ENCODE peak calls at places on chromosomes 3 and 15, in seven cellular contexts. One of them, this sample, is unnamed. For H3K4me1 and H3K36me3, the result is how much of the 10 kb centered on the place peaks cover.

GRCh38 chr3:197682713-197683112 is 54.0 kb downstream of the RUBCN start:
- DNase-seq in cardiac muscle cell: peak
- DNase-seq in testis: no peak
- DNase-seq in CD8-positive, alpha-beta T cell: no peak
- DNase-seq in pancreas: no peak
- DNase-seq in PC-9: no peak
- DNase-seq in lower lobe of right lung: no peak
- DNase-seq in this sample: no peak

GRCh38 chr15:59002418-59002859 is 15.0 kb downstream of the RNF111 start:
- DNase-seq in cardiac muscle cell: no peak
- DNase-seq in testis: no peak
- DNase-seq in CD8-positive, alpha-beta T cell: no peak
- DNase-seq in pancreas: no peak
- DNase-seq in PC-9: no peak
- DNase-seq in lower lobe of right lung: no peak
- DNase-seq in this sample: no peak

GRCh38 chr3:72383230-72383629 is 465.0 kb downstream of the SHQ1 start:
- DNase-seq in cardiac muscle cell: no peak
- DNase-seq in testis: no peak
- DNase-seq in CD8-positive, alpha-beta T cell: no peak
- DNase-seq in pancreas: no peak
- DNase-seq in PC-9: no peak
- DNase-seq in lower lobe of right lung: no peak
- DNase-seq in this sample: no peak

GRCh38 chr15:32998979-32999677 is 195.4 kb downstream of the FMN1 start:
- DNase-seq in cardiac muscle cell: no peak
- DNase-seq in testis: no peak
- DNase-seq in CD8-positive, alpha-beta T cell: no peak
- DNase-seq in pancreas: no peak
- DNase-seq in PC-9: no peak
- DNase-seq in lower lobe of right lung: no peak
- DNase-seq in this sample: no peak

GRCh38 chr15:98888839-98889479 is 118.6 kb downstream of the PGPEP1L start:
- DNase-seq in cardiac muscle cell: no peak
- DNase-seq in testis: no peak
- DNase-seq in CD8-positive, alpha-beta T cell: no peak
- DNase-seq in pancreas: no peak
- DNase-seq in PC-9: no peak
- DNase-seq in lower lobe of right lung: no peak
- DNase-seq in this sample: no peak

GRCh38 chr3:98902341-98902740 is 846 bp upstream of the DCBLD2 start:
- DNase-seq in cardiac muscle cell: no peak
- DNase-seq in testis: no peak
- DNase-seq in CD8-positive, alpha-beta T cell: no peak
- DNase-seq in pancreas: no peak
- DNase-seq in PC-9: no peak
- DNase-seq in lower lobe of right lung: no peak
- DNase-seq in this sample: no peak

GRCh38 chr15:92104069-92104468 is 250.6 kb downstream of the SLCO3A1 start:
- DNase-seq in cardiac muscle cell: no peak
- DNase-seq in testis: no peak
- DNase-seq in CD8-positive, alpha-beta T cell: no peak
- DNase-seq in pancreas: no peak
- DNase-seq in PC-9: no peak
- DNase-seq in lower lobe of right lung: no peak
- DNase-seq in this sample: no peak

GRCh38 chr3:69081583-69082262 is 1.6 kb upstream of the UBA3 start:
- DNase-seq in cardiac muscle cell: no peak
- DNase-seq in testis: peak
- DNase-seq in CD8-positive, alpha-beta T cell: no peak
- DNase-seq in pancreas: no peak
- DNase-seq in PC-9: no peak
- DNase-seq in lower lobe of right lung: no peak
- DNase-seq in this sample: no peak

GRCh38 chr3:23490459-23490858 is 287.3 kb downstream of the UBE2E2 start:
- DNase-seq in cardiac muscle cell: no peak
- DNase-seq in testis: no peak
- DNase-seq in CD8-positive, alpha-beta T cell: no peak
- DNase-seq in pancreas: no peak
- DNase-seq in PC-9: no peak
- DNase-seq in lower lobe of right lung: no peak
- DNase-seq in this sample: no peak

GRCh38 chr3:138398791-138399575 is 35.4 kb upstream of the ESYT3 start:
- DNase-seq in cardiac muscle cell: no peak
- DNase-seq in testis: no peak
- DNase-seq in CD8-positive, alpha-beta T cell: no peak
- DNase-seq in pancreas: peak
- DNase-seq in PC-9: no peak
- DNase-seq in lower lobe of right lung: no peak
- DNase-seq in this sample: no peak

GRCh38 chr15:83170474-83171165 is 37.0 kb downstream of the HDGFL3 start:
- DNase-seq in cardiac muscle cell: no peak
- DNase-seq in testis: no peak
- DNase-seq in CD8-positive, alpha-beta T cell: no peak
- DNase-seq in pancreas: no peak
- DNase-seq in PC-9: no peak
- DNase-seq in lower lobe of right lung: no peak
- DNase-seq in this sample: no peak

GRCh38 chr3:137343283-137343682 is 385.5 kb downstream of the IL20RB start:
- DNase-seq in cardiac muscle cell: no peak
- DNase-seq in testis: no peak
- DNase-seq in CD8-positive, alpha-beta T cell: no peak
- DNase-seq in pancreas: no peak
- DNase-seq in PC-9: no peak
- DNase-seq in lower lobe of right lung: no peak
- DNase-seq in this sample: no peak

GRCh38 chr3:57805674-57806073 is 49.6 kb downstream of the SLMAP start:
- DNase-seq in cardiac muscle cell: no peak
- DNase-seq in testis: no peak
- DNase-seq in CD8-positive, alpha-beta T cell: no peak
- DNase-seq in pancreas: no peak
- DNase-seq in PC-9: peak
- DNase-seq in lower lobe of right lung: no peak
- DNase-seq in this sample: no peak

GRCh38 chr3:126116526-126116925 is 32.6 kb upstream of the SLC41A3 start:
- DNase-seq in cardiac muscle cell: no peak
- DNase-seq in testis: no peak
- DNase-seq in CD8-positive, alpha-beta T cell: peak
- DNase-seq in pancreas: peak
- DNase-seq in PC-9: no peak
- DNase-seq in lower lobe of right lung: no peak
- DNase-seq in this sample: no peak

GRCh38 chr3:52851348-52851747 is 16.5 kb upstream of the MUSTN1 start:
- DNase-seq in cardiac muscle cell: peak
- DNase-seq in testis: peak
- DNase-seq in CD8-positive, alpha-beta T cell: peak
- DNase-seq in pancreas: peak
- DNase-seq in PC-9: peak
- DNase-seq in lower lobe of right lung: no peak
- DNase-seq in this sample: peak

GRCh38 chr15:57445872-57446271 is 69.6 kb downstream of the CGNL1 start:
- DNase-seq in cardiac muscle cell: no peak
- DNase-seq in testis: no peak
- DNase-seq in CD8-positive, alpha-beta T cell: no peak
- DNase-seq in pancreas: no peak
- DNase-seq in PC-9: no peak
- DNase-seq in lower lobe of right lung: no peak
- DNase-seq in this sample: no peak

GRCh38 chr15:45414215-45414885 is 36.0 kb upstream of the GATM start:
- DNase-seq in cardiac muscle cell: no peak
- DNase-seq in testis: no peak
- DNase-seq in CD8-positive, alpha-beta T cell: no peak
- DNase-seq in pancreas: no peak
- DNase-seq in PC-9: no peak
- DNase-seq in lower lobe of right lung: no peak
- DNase-seq in this sample: no peak

GRCh38 chr15:39156166-39156565 is 424.7 kb upstream of the THBS1 start:
- DNase-seq in cardiac muscle cell: no peak
- DNase-seq in testis: no peak
- DNase-seq in CD8-positive, alpha-beta T cell: no peak
- DNase-seq in pancreas: no peak
- DNase-seq in PC-9: no peak
- DNase-seq in lower lobe of right lung: no peak
- DNase-seq in this sample: no peak

GRCh38 chr3:11651900-11652299 is 8.2 kb upstream of the VGLL4 start:
- DNase-seq in cardiac muscle cell: peak
- DNase-seq in testis: no peak
- DNase-seq in CD8-positive, alpha-beta T cell: no peak
- DNase-seq in pancreas: no peak
- DNase-seq in PC-9: no peak
- DNase-seq in lower lobe of right lung: no peak
- DNase-seq in this sample: no peak

GRCh38 chr3:57956119-57956832 is 51.9 kb upstream of the FLNB start:
- DNase-seq in cardiac muscle cell: no peak
- DNase-seq in testis: no peak
- DNase-seq in CD8-positive, alpha-beta T cell: no peak
- DNase-seq in pancreas: no peak
- DNase-seq in PC-9: no peak
- DNase-seq in lower lobe of right lung: no peak
- DNase-seq in this sample: no peak

GRCh38 chr15:31374489-31374888 is 47.9 kb downstream of the KLF13 start:
- DNase-seq in cardiac muscle cell: no peak
- DNase-seq in testis: no peak
- DNase-seq in CD8-positive, alpha-beta T cell: no peak
- DNase-seq in pancreas: no peak
- DNase-seq in PC-9: no peak
- DNase-seq in lower lobe of right lung: no peak
- DNase-seq in this sample: no peak
- H3K4me1 ChIP-seq in cardiac muscle cell: under half
- H3K4me1 ChIP-seq in testis: under half
- H3K4me1 ChIP-seq in CD8-positive, alpha-beta T cell: half or more
- H3K4me1 ChIP-seq in pancreas: under half
- H3K4me1 ChIP-seq in PC-9: under half
- H3K4me1 ChIP-seq in lower lobe of right lung: half or more
- H3K4me1 ChIP-seq in this sample: under half

DNA sequence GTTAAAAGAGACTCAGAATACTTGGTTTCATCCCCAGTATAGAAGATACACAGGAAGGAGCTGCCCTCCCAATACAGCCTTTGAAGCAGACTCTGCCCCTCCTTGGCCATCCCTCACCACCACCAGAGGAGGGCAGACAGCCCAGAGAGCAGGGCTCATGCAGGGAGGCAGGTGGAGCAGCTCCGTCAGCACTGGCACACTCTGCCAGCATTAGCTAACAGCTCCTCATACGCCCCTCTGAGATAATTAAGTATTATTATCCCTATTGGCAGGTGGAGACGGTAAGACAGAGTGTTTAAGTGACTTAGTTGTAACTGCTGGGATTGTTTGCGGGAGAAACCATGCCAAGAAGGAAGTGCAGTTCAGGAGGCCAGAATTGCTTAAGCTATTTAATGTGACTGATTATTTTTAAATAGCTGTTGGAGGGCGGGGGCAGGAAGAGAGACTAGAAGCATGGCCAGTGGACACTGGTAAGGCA is 434.0 kb downstream of the EPHB1 start:
- DNase-seq in cardiac muscle cell: no peak
- DNase-seq in testis: no peak
- DNase-seq in CD8-positive, alpha-beta T cell: no peak
- DNase-seq in pancreas: no peak
- DNase-seq in PC-9: no peak
- DNase-seq in lower lobe of right lung: no peak
- DNase-seq in this sample: peak
- H3K36me3 ChIP-seq in cardiac muscle cell: under half
- H3K36me3 ChIP-seq in testis: under half
- H3K36me3 ChIP-seq in CD8-positive, alpha-beta T cell: under half
- H3K36me3 ChIP-seq in pancreas: under half
- H3K36me3 ChIP-seq in PC-9: under half
- H3K36me3 ChIP-seq in lower lobe of right lung: under half
- H3K36me3 ChIP-seq in this sample: under half

DNA sequence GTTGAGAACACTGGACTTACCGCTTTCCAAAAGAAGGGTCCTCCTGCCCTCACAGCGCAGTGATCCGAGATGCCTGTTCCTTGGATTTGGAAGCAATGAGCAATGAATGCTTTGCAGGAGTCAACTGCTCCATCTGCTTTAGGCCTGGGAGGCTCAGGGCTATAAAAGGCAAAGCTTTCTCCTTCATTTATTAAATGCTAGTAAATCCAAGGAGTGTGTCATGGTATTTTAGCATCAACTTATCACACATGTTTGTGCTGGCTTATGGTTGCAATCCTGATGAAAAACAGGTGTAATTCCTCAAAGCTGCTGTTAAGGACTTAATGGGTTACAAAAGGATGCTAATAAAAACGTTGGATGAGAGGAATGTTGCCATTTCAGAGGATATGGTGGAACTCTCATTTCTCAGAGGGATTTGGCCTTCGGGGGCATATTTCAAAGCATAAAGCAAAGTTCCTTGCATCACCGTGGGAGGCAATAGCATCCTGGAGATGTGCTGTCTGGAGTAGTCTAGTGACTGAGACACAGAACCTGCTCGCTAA is 158.5 kb upstream of the TPM1 start:
- DNase-seq in cardiac muscle cell: no peak
- DNase-seq in testis: no peak
- DNase-seq in CD8-positive, alpha-beta T cell: no peak
- DNase-seq in pancreas: no peak
- DNase-seq in PC-9: no peak
- DNase-seq in lower lobe of right lung: no peak
- DNase-seq in this sample: no peak
- TF ChIP-seq CTCF in cardiac muscle cell: no peak
- TF ChIP-seq CTCF in testis: no peak
- TF ChIP-seq CTCF in CD8-positive, alpha-beta T cell: no peak
- TF ChIP-seq CTCF in pancreas: no peak
- TF ChIP-seq CTCF in PC-9: no peak
- TF ChIP-seq CTCF in lower lobe of right lung: no peak
- TF ChIP-seq CTCF in this sample: no peak

GRCh38 chr3:37906734-37907282 is 45.1 kb downstream of the CTDSPL start:
- DNase-seq in cardiac muscle cell: no peak
- DNase-seq in testis: no peak
- DNase-seq in CD8-positive, alpha-beta T cell: no peak
- DNase-seq in pancreas: no peak
- DNase-seq in PC-9: no peak
- DNase-seq in lower lobe of right lung: no peak
- DNase-seq in this sample: no peak

GRCh38 chr3:37904614-37905047 is 43.0 kb downstream of the CTDSPL start:
- DNase-seq in cardiac muscle cell: no peak
- DNase-seq in testis: no peak
- DNase-seq in CD8-positive, alpha-beta T cell: no peak
- DNase-seq in pancreas: no peak
- DNase-seq in PC-9: no peak
- DNase-seq in lower lobe of right lung: no peak
- DNase-seq in this sample: no peak

GRCh38 chr3:37905987-37906674 is 44.5 kb downstream of the CTDSPL start:
- DNase-seq in cardiac muscle cell: peak
- DNase-seq in testis: peak
- DNase-seq in CD8-positive, alpha-beta T cell: no peak
- DNase-seq in pancreas: no peak
- DNase-seq in PC-9: no peak
- DNase-seq in lower lobe of right lung: no peak
- DNase-seq in this sample: no peak

GRCh38 chr3:37903734-37904133 is 42.1 kb downstream of the CTDSPL start:
- DNase-seq in cardiac muscle cell: no peak
- DNase-seq in testis: no peak
- DNase-seq in CD8-positive, alpha-beta T cell: no peak
- DNase-seq in pancreas: no peak
- DNase-seq in PC-9: no peak
- DNase-seq in lower lobe of right lung: no peak
- DNase-seq in this sample: no peak

DNA sequence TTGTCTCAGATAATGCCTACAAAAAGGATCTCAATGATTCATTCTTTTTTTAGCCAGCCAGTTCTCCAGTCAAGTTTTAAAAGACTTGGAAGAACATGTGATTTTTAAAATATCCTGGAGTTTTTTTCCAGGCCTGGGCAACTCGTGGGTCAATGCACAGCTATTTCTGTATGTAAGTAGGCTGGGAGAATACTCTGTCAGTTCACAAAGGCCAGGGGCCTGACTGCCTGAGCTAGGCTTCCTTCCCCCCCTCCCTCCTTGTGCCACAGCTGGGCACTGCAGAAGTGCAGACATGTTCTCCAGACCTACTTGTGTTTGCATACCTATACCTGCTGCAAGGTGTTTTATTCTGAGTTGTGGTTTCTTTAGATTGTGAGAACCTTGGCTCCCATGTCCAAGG is 43.7 kb downstream of the CTDSPL start:
- DNase-seq in cardiac muscle cell: peak
- DNase-seq in testis: no peak
- DNase-seq in CD8-positive, alpha-beta T cell: no peak
- DNase-seq in pancreas: no peak
- DNase-seq in PC-9: no peak
- DNase-seq in lower lobe of right lung: no peak
- DNase-seq in this sample: no peak
- H3K4me1 ChIP-seq in cardiac muscle cell: under half
- H3K4me1 ChIP-seq in testis: under half
- H3K4me1 ChIP-seq in CD8-positive, alpha-beta T cell: under half
- H3K4me1 ChIP-seq in pancreas: under half
- H3K4me1 ChIP-seq in PC-9: under half
- H3K4me1 ChIP-seq in lower lobe of right lung: under half
- H3K4me1 ChIP-seq in this sample: under half